ENCODE peak calls at places on chromosome 10, in eight cellular contexts. K is heart left ventricle; X is stimulated activated CD8-positive, alpha-beta memory T cell treated with anti-CD3 and anti-CD28 coated beads, Interleukin-4, amount 100 ng/mL, for 1 hour; D is GF-D8; H is GM13976; M is activated T-helper 1 cell treated with anti-CD3 and anti-CD28 coated beads, Interleukin-12 subunit alpha, Interleukin-12 subunit beta, Interleukin-2, Interleukin-4 antibody, amounts not matched to agents 30 ng/mL and 10 ng/mL and 1 ng/mL, durations not matched to agents 14 hours and 24 hours and 36 hours; Q is AG08395; Z is activated naive CD8-positive, alpha-beta T cell treated with anti-CD3 and anti-CD28 coated beads, Interleukin-2, amount 50 U/mL, for 16 hours. T is an unnamed sample.
A peak's percentile ranks its signal among the peaks of the same experiment; 100 is the strongest.

GRCh38 chr10:74728225-74728624 is 98.2 kb upstream of the KAT6B start:
- DNase-seq in Q (no peak), Z (no peak), K (no peak), H (no peak), D (no peak), M (no peak), X (no peak), T (no peak)

GRCh38 chr10:61733358-61733940 is 70.7 kb downstream of the CABCOCO1 start:
- DNase-seq in Z (no peak), Q (peak; percentile 48), D (no peak), X (no peak), H (peak; percentile 8), K (no peak), M (no peak), T (peak; percentile 24)

GRCh38 chr10:111488668-111489067 is 411.8 kb downstream of the ADRA2A start:
- DNase-seq in D (no peak), X (no peak), Z (no peak), M (no peak), H (no peak), Q (no peak), K (no peak), T (no peak)

GRCh38 chr10:62233494-62234283 is 35.0 kb downstream of the RTKN2 start:
- DNase-seq in X (no peak), K (no peak), Q (peak; percentile 3), H (no peak), M (no peak), Z (no peak), D (no peak), T (peak; percentile 25)

GRCh38 chr10:22339761-22340361 is 5.4 kb upstream of the SPAG6 start:
- DNase-seq in D (no peak), Z (no peak), X (no peak), Q (no peak), K (no peak), H (no peak), M (no peak), T (no peak)

GRCh38 chr10:18719811-18720210 is 60.6 kb downstream of the ARL5B start:
- DNase-seq in H (no peak), X (no peak), D (no peak), K (no peak), Q (peak; percentile 17), Z (no peak), M (no peak), T (peak; percentile 36)

GRCh38 chr10:33352154-33352553 is 17.7 kb upstream of the NRP1 start:
- DNase-seq in H (no peak), D (no peak), Z (no peak), K (no peak), M (no peak), Q (peak; percentile 49), X (no peak), T (peak; percentile 59)

GRCh38 chr10:132134541-132135397 is 52.0 kb upstream of the DPYSL4 start:
- DNase-seq in M (no peak), D (no peak), H (no peak), Z (no peak), X (no peak), Q (no peak), K (peak; percentile 41), T (no peak)

GRCh38 chr10:43598447-43598846 is 7.8 kb upstream of the ZNF485 start:
- DNase-seq in Z (no peak), K (no peak), Q (peak; percentile 56), M (no peak), D (no peak), H (no peak), X (no peak), T (no peak)

GRCh38 chr10:124605001-124605370 is 139.2 kb downstream of the FAM53B start:
- DNase-seq in K (peak; percentile 45), D (no peak), H (no peak), M (no peak), Z (no peak), X (no peak), Q (no peak), T (no peak)

GRCh38 chr10:97584060-97584797 is at the start of gene HOGA1:
- DNase-seq in D (no peak), M (no peak), X (no peak), H (no peak), Q (peak; percentile 74), Z (no peak), K (peak; percentile 84), T (peak; percentile 51)

GRCh38 chr10:32144817-32145688 is 88.8 kb upstream of the KIF5B start:
- DNase-seq in H (no peak), Q (no peak), M (no peak), K (no peak), Z (no peak), X (no peak), D (no peak), T (no peak)

GRCh38 chr10:32142646-32143045 is 86.4 kb upstream of the KIF5B start:
- DNase-seq in H (no peak), Z (no peak), K (no peak), M (no peak), X (no peak), D (no peak), Q (peak; percentile 27), T (peak; percentile 36)

GRCh38 chr10:99345350-99345749 is 16.2 kb downstream of the CNNM1 start:
- DNase-seq in X (no peak), H (no peak), K (no peak), D (no peak), M (no peak), Z (no peak), Q (peak; percentile 86), T (peak; percentile 54)

GRCh38 chr10:124543971-124544370 is 82.3 kb downstream of the LHPP start:
- DNase-seq in X (no peak), K (no peak), M (no peak), Z (no peak), D (no peak), Q (no peak), H (no peak), T (no peak)

GRCh38 chr10:100446130-100446761 is 16.6 kb upstream of the WNT8B start:
- DNase-seq in M (no peak), H (no peak), K (no peak), Z (no peak), D (no peak), X (no peak), Q (no peak), T (no peak)

GRCh38 chr10:93757136-93757535 is 600 bp upstream of the LGI1 start:
- DNase-seq in H (no peak), Z (no peak), K (no peak), X (no peak), M (no peak), Q (no peak), D (no peak), T (no peak)

GRCh38 chr10:129057856-129058663 is 409.0 kb upstream of the MGMT start:
- DNase-seq in M (peak; percentile 46), K (no peak), X (peak; percentile 27), H (no peak), Q (no peak), D (peak; percentile 19), Z (no peak), T (no peak)

GRCh38 chr10:49083256-49083655 is 32.1 kb downstream of the VSTM4 start:
- DNase-seq in D (no peak), K (no peak), H (no peak), X (no peak), Z (no peak), Q (no peak), M (no peak), T (no peak)

GRCh38 chr10:52597189-52597863 is 175.3 kb downstream of the MBL2 start:
- DNase-seq in H (no peak), D (no peak), K (no peak), M (no peak), Q (peak; percentile 16), X (no peak), Z (no peak), T (no peak)

GRCh38 chr10:21724695-21725371 is 190.8 kb downstream of the MLLT10 start:
- DNase-seq in Z (no peak), X (no peak), D (peak; percentile 96), H (peak; percentile 58), K (peak; percentile 74), Q (peak; percentile 92), M (no peak), T (peak; percentile 99)

T was measured in astrocyte.